ENCODE peak calls at places on chromosomes 12 and 14, in five cellular contexts. G is Karpas-422, D is MM.1S, L is HCT116, Y is PC-3. S is an unnamed sample.

GRCh38 chr12:104669851-104670337 is 213.1 kb downstream of the CHST11 start:
- DNase-seq in G (no peak), D (peak; percentile 26), L (no peak), Y (no peak), S (no peak)

GRCh38 chr12:95102916-95103671 is 29.7 kb upstream of the NR2C1 start:
- DNase-seq in G (peak; percentile 67), D (no peak), L (peak; percentile 92), Y (peak; percentile 99), S (peak; percentile 62)

GRCh38 chr12:42789808-42790760 is 200.5 kb upstream of the PRICKLE1 start:
- DNase-seq in G (no peak), D (no peak), L (peak; percentile 22), Y (no peak), S (no peak)

GRCh38 chr12:42361909-42362706 is 36.1 kb downstream of the PPHLN1 start:
- DNase-seq in G (no peak), D (no peak), L (no peak), Y (no peak), S (peak; percentile 9)

GRCh38 chr12:129659927-129660326 is 243.9 kb downstream of the TMEM132D start:
- DNase-seq in G (no peak), D (no peak), L (no peak), Y (no peak), S (no peak)

GRCh38 chr14:26984318-26985177 is 386.7 kb upstream of the NOVA1 start:
- DNase-seq in G (peak; percentile 86), D (peak; percentile 41), L (peak; percentile 4), Y (peak; percentile 78), S (peak; percentile 72)

GRCh38 chr12:9651265-9651729 is 18.2 kb upstream of the CLEC2D start:
- DNase-seq in G (no peak), D (no peak), L (no peak), Y (peak; percentile 31), S (peak; percentile 76)

GRCh38 chr12:100375023-100375737 is 18.3 kb downstream of the SLC17A8 start:
- DNase-seq in G (no peak), D (no peak), L (no peak), Y (no peak), S (peak; percentile 87)

GRCh38 chr12:42750356-42750755 is 160.8 kb upstream of the PRICKLE1 start:
- DNase-seq in G (no peak), D (no peak), L (no peak), Y (no peak), S (no peak)

GRCh38 chr14:61737913-61738312 is 24.3 kb upstream of the SNAPC1 start:
- DNase-seq in G (peak; percentile 60), D (no peak), L (no peak), Y (no peak), S (peak; percentile 58)

GRCh38 chr12:20451759-20452158 is 83.4 kb downstream of the PDE3A start:
- DNase-seq in G (no peak), D (no peak), L (no peak), Y (peak; percentile 13), S (peak; percentile 62)

GRCh38 chr12:130195369-130195768 is 33.1 kb downstream of the FZD10 start:
- DNase-seq in G (no peak), D (no peak), L (no peak), Y (no peak), S (no peak)

GRCh38 chr14:20873370-20874177 is 17.6 kb upstream of the RNASE3 start:
- DNase-seq in G (peak; percentile 91), D (peak; percentile 54), L (peak; percentile 79), Y (peak; percentile 70), S (peak; percentile 80)

GRCh38 chr12:7219599-7220243 is 30.2 kb downstream of the PEX5 start:
- DNase-seq in G (peak; percentile 92), D (peak; percentile 79), L (peak; percentile 75), Y (peak; percentile 74), S (peak; percentile 84)

GRCh38 chr14:105867961-105868599 is 341.7 kb downstream of the TMEM121 start:
- DNase-seq in G (no peak), D (no peak), L (no peak), Y (no peak), S (no peak)

GRCh38 chr12:54983536-54984102 is 943 bp downstream of the TESPA1 start:
- DNase-seq in G (peak; percentile 42), D (no peak), L (no peak), Y (no peak), S (no peak)
- H3K4me3 ChIP-seq in G (peak overlapping the region; percentile 73), D (peak overlapping the region; percentile 65), L (no peak overlapping the region), Y (no peak overlapping the region), S (no peak overlapping the region)

DNA sequence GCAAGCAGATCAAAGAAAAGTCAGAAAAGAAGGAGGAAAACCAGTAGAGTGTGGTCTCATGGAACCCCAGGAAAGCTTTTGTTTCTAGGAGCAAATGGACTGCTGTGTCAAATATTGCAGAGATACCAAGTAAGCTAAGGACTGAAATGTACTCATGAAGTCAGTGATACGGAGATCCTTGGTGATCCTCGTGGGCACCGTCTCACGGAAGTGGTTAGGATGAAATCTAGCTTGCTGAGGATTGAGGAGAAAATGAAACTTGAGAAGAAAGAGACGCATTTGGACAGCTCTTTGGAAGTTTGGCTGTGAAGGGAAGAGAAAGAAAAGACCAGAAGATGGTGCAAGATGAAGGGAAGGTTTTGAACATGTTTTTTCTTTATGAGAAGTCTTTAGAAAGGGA is 104.0 kb upstream of the CCND2 start:
- DNase-seq in G (no peak), D (no peak), L (no peak), Y (no peak), S (no peak)
- H3K9ac ChIP-seq in G (no peak overlapping the region), D (no peak overlapping the region), L (no peak overlapping the region), Y (no peak overlapping the region), S (no peak overlapping the region)

GRCh38 chr14:98462908-98463307 is 809.1 kb downstream of the BCL11B start:
- DNase-seq in G (no peak), D (no peak), L (no peak), Y (no peak), S (no peak)

GRCh38 chr14:98458702-98459101 is 813.3 kb downstream of the BCL11B start:
- DNase-seq in G (no peak), D (no peak), L (no peak), Y (no peak), S (no peak)
- H3K9me2 ChIP-seq in G (no peaks in the 10 kb centered on the region), D (no peaks in the 10 kb centered on the region), L (no peaks in the 10 kb centered on the region), Y (no peaks in the 10 kb centered on the region), S (no peaks in the 10 kb centered on the region)

GRCh38 chr12:113184098-113184899 is 979 bp downstream of the DDX54 start:
- DNase-seq in G (no peak), D (no peak), L (peak; percentile 65), Y (no peak), S (no peak)
- H3K4me3 ChIP-seq in G (peak overlapping the region; percentile 92), D (peak overlapping the region; percentile 88), L (peak overlapping the region; percentile 87), Y (peak overlapping the region; percentile 95), S (peak overlapping the region; percentile 81)

DNA sequence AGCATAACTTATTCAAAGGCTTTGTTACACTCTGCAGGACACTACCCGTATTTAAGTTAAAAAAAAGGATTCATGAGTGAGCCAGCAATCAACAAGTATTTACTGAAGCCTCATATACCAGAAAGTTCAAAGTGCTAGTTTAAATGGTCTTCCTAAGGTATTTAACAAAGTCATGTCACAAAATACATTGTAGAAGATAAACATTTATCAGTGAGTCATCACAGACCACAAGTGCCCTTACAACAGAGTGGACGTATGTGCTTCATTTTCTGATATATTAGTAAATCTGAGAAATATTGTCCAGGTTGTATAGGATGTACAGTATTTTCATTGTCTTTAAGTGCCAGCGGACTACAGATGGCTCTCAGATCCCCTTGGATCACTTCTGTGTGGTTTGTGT is 24.2 kb downstream of the FLRT2 start:
- DNase-seq in G (no peak), D (no peak), L (no peak), Y (no peak), S (no peak)
- H3K9ac ChIP-seq in G (no peak overlapping the region), D (no peak overlapping the region), L (no peak overlapping the region), Y (no peak overlapping the region), S (no peak overlapping the region)

DNA sequence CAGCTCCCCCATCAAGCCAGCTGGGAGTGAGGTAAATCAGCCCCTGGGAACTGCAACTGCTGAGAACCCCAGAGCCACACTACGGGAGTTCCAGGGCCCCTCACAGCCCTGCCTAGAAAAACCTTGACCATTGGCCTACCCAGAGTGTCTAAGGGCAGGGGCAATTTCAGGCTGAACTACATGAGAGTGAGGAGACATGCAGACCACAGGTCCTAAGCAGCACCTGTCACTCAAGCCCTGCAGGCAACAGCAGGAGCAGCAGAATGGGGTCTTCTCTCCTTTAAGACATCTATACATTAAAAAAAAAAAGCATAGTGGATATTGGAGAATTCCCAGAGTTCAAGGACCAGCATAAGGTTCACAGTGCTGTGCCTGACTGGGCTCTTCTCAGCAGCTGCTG is 4.9 kb downstream of the NCKAP5L start:
- DNase-seq in G (no peak), D (no peak), L (no peak), Y (no peak), S (no peak)
- H3K9me2 ChIP-seq in G (no peaks in the 10 kb centered on the region), D (no peaks in the 10 kb centered on the region), L (no peaks in the 10 kb centered on the region), Y (no peaks in the 10 kb centered on the region), S (no peaks in the 10 kb centered on the region)

GRCh38 chr14:22614240-22614799 is 16.2 kb downstream of the ABHD4 start:
- DNase-seq in G (no peak), D (peak; percentile 74), L (peak; percentile 76), Y (peak; percentile 97), S (peak; percentile 95)
- H3K4me3 ChIP-seq in G (no peak overlapping the region), D (no peak overlapping the region), L (peak overlapping the region; percentile 39), Y (no peak overlapping the region), S (peak overlapping the region; percentile 10)

S was measured in GM23248.